ENCODE peak calls at places on chromosomes 5 and 9, in six cellular contexts. One of them, this sample, is unnamed.

GRCh38 chr5:67636091-67636490 is 439.5 kb upstream of the CD180 start:
- DNase-seq in GM23338: no peak
- DNase-seq in activated CD8-positive, alpha-beta T cell treated with anti-CD3 and anti-CD28 coated beads for 36 hours: no peak
- DNase-seq in WTC11: no peak
- DNase-seq in dorsolateral prefrontal cortex: peak; percentile 64
- DNase-seq in HFFc6: no peak
- DNase-seq in this sample: no peak

GRCh38 chr5:135439426-135440205 is 7.5 kb downstream of the DCANP1 start:
- DNase-seq in GM23338: no peak
- DNase-seq in activated CD8-positive, alpha-beta T cell treated with anti-CD3 and anti-CD28 coated beads for 36 hours: no peak
- DNase-seq in WTC11: no peak
- DNase-seq in dorsolateral prefrontal cortex: no peak
- DNase-seq in HFFc6: no peak
- DNase-seq in this sample: no peak

GRCh38 chr5:34687269-34688011 is 31.3 kb downstream of the RAI14 start:
- DNase-seq in GM23338: no peak
- DNase-seq in activated CD8-positive, alpha-beta T cell treated with anti-CD3 and anti-CD28 coated beads for 36 hours: no peak
- DNase-seq in WTC11: no peak
- DNase-seq in dorsolateral prefrontal cortex: no peak
- DNase-seq in HFFc6: peak; percentile 89
- DNase-seq in this sample: no peak

GRCh38 chr9:24036459-24036858 is 210.4 kb upstream of the ELAVL2 start:
- DNase-seq in GM23338: peak; percentile 29
- DNase-seq in activated CD8-positive, alpha-beta T cell treated with anti-CD3 and anti-CD28 coated beads for 36 hours: no peak
- DNase-seq in WTC11: no peak
- DNase-seq in dorsolateral prefrontal cortex: no peak
- DNase-seq in HFFc6: no peak
- DNase-seq in this sample: no peak

GRCh38 chr5:119330367-119331183 is 25.2 kb upstream of the TNFAIP8 start:
- DNase-seq in GM23338: no peak
- DNase-seq in activated CD8-positive, alpha-beta T cell treated with anti-CD3 and anti-CD28 coated beads for 36 hours: peak; percentile 73
- DNase-seq in WTC11: no peak
- DNase-seq in dorsolateral prefrontal cortex: no peak
- DNase-seq in HFFc6: no peak
- DNase-seq in this sample: no peak

GRCh38 chr9:92206490-92206889 is 87.0 kb downstream of the IARS1 start:
- DNase-seq in GM23338: no peak
- DNase-seq in activated CD8-positive, alpha-beta T cell treated with anti-CD3 and anti-CD28 coated beads for 36 hours: no peak
- DNase-seq in WTC11: no peak
- DNase-seq in dorsolateral prefrontal cortex: no peak
- DNase-seq in HFFc6: no peak
- DNase-seq in this sample: no peak

GRCh38 chr5:80644900-80645299 is 9.6 kb upstream of the MSH3 start:
- DNase-seq in GM23338: no peak
- DNase-seq in activated CD8-positive, alpha-beta T cell treated with anti-CD3 and anti-CD28 coated beads for 36 hours: no peak
- DNase-seq in WTC11: no peak
- DNase-seq in dorsolateral prefrontal cortex: no peak
- DNase-seq in HFFc6: no peak
- DNase-seq in this sample: no peak

GRCh38 chr9:124357591-124358361 is 57.5 kb downstream of the PSMB7 start:
- DNase-seq in GM23338: peak; percentile 66
- DNase-seq in activated CD8-positive, alpha-beta T cell treated with anti-CD3 and anti-CD28 coated beads for 36 hours: no peak
- DNase-seq in WTC11: no peak
- DNase-seq in dorsolateral prefrontal cortex: no peak
- DNase-seq in HFFc6: no peak
- DNase-seq in this sample: no peak

GRCh38 chr9:20997503-20998076 is 33.9 kb downstream of the HACD4 start:
- DNase-seq in GM23338: no peak
- DNase-seq in activated CD8-positive, alpha-beta T cell treated with anti-CD3 and anti-CD28 coated beads for 36 hours: no peak
- DNase-seq in WTC11: no peak
- DNase-seq in dorsolateral prefrontal cortex: no peak
- DNase-seq in HFFc6: no peak
- DNase-seq in this sample: no peak

GRCh38 chr5:130316971-130317421 is 412.7 kb downstream of the CHSY3 start:
- DNase-seq in GM23338: no peak
- DNase-seq in activated CD8-positive, alpha-beta T cell treated with anti-CD3 and anti-CD28 coated beads for 36 hours: no peak
- DNase-seq in WTC11: no peak
- DNase-seq in dorsolateral prefrontal cortex: no peak
- DNase-seq in HFFc6: no peak
- DNase-seq in this sample: no peak

GRCh38 chr9:109020581-109020980 is 7.3 kb upstream of the CTNNAL1 start:
- DNase-seq in GM23338: no peak
- DNase-seq in activated CD8-positive, alpha-beta T cell treated with anti-CD3 and anti-CD28 coated beads for 36 hours: no peak
- DNase-seq in WTC11: no peak
- DNase-seq in dorsolateral prefrontal cortex: no peak
- DNase-seq in HFFc6: no peak
- DNase-seq in this sample: no peak

GRCh38 chr9:106947501-106947900 is 84.5 kb downstream of the ZNF462 start:
- DNase-seq in GM23338: no peak
- DNase-seq in activated CD8-positive, alpha-beta T cell treated with anti-CD3 and anti-CD28 coated beads for 36 hours: no peak
- DNase-seq in WTC11: no peak
- DNase-seq in dorsolateral prefrontal cortex: no peak
- DNase-seq in HFFc6: no peak
- DNase-seq in this sample: no peak

GRCh38 chr9:79287152-79287766 is 284.5 kb upstream of the TLE4 start:
- DNase-seq in GM23338: no peak
- DNase-seq in activated CD8-positive, alpha-beta T cell treated with anti-CD3 and anti-CD28 coated beads for 36 hours: no peak
- DNase-seq in WTC11: no peak
- DNase-seq in dorsolateral prefrontal cortex: no peak
- DNase-seq in HFFc6: no peak
- DNase-seq in this sample: no peak

GRCh38 chr9:79287881-79288280 is 283.9 kb upstream of the TLE4 start:
- DNase-seq in GM23338: no peak
- DNase-seq in activated CD8-positive, alpha-beta T cell treated with anti-CD3 and anti-CD28 coated beads for 36 hours: no peak
- DNase-seq in WTC11: no peak
- DNase-seq in dorsolateral prefrontal cortex: no peak
- DNase-seq in HFFc6: peak; percentile 21
- DNase-seq in this sample: no peak

GRCh38 chr9:79289856-79290255 is 281.9 kb upstream of the TLE4 start:
- DNase-seq in GM23338: no peak
- DNase-seq in activated CD8-positive, alpha-beta T cell treated with anti-CD3 and anti-CD28 coated beads for 36 hours: no peak
- DNase-seq in WTC11: no peak
- DNase-seq in dorsolateral prefrontal cortex: no peak
- DNase-seq in HFFc6: no peak
- DNase-seq in this sample: no peak

GRCh38 chr9:79292731-79293280 is 279.0 kb upstream of the TLE4 start:
- DNase-seq in GM23338: no peak
- DNase-seq in activated CD8-positive, alpha-beta T cell treated with anti-CD3 and anti-CD28 coated beads for 36 hours: no peak
- DNase-seq in WTC11: no peak
- DNase-seq in dorsolateral prefrontal cortex: no peak
- DNase-seq in HFFc6: no peak
- DNase-seq in this sample: no peak
- TF ChIP-seq CTCF in GM23338: no peak
- TF ChIP-seq CTCF in activated CD8-positive, alpha-beta T cell treated with anti-CD3 and anti-CD28 coated beads for 36 hours: no peak
- TF ChIP-seq CTCF in WTC11: no peak
- TF ChIP-seq CTCF in dorsolateral prefrontal cortex: no peak
- TF ChIP-seq CTCF in HFFc6: no peak
- TF ChIP-seq CTCF in this sample: no peak

GRCh38 chr5:43389679-43390329 is 22.4 kb downstream of the CCL28 start:
- DNase-seq in GM23338: peak; percentile 93
- DNase-seq in activated CD8-positive, alpha-beta T cell treated with anti-CD3 and anti-CD28 coated beads for 36 hours: peak; percentile 67
- DNase-seq in WTC11: peak; percentile 39
- DNase-seq in dorsolateral prefrontal cortex: no peak
- DNase-seq in HFFc6: peak; percentile 94
- DNase-seq in this sample: peak; percentile 68
- TF ChIP-seq CTCF in GM23338: peak; percentile 83
- TF ChIP-seq CTCF in activated CD8-positive, alpha-beta T cell treated with anti-CD3 and anti-CD28 coated beads for 36 hours: peak; percentile 88
- TF ChIP-seq CTCF in WTC11: peak; percentile 72
- TF ChIP-seq CTCF in dorsolateral prefrontal cortex: peak; percentile 89
- TF ChIP-seq CTCF in HFFc6: peak; percentile 96
- TF ChIP-seq CTCF in this sample: peak; percentile 58

DNA sequence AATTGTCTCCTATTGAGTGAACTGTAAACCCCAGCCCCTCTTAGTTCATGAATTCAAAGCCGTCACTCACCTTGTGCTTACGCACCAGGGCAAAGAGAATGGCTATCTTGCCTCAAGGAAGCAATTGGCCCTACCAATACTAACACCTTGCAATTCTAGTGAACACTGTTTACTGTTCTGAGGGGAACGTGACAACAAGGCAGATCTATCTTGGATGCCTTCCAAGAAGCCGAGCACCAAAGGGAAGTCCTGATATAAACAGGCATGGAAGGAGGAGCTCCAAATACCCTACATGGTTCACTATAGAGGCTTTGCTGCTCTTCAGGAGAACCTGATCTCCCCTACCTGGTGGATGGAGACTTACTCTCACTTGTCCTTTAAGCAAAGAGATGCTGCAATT is 1.7 kb upstream of the PLPPR1 start:
- DNase-seq in GM23338: no peak
- DNase-seq in activated CD8-positive, alpha-beta T cell treated with anti-CD3 and anti-CD28 coated beads for 36 hours: no peak
- DNase-seq in WTC11: no peak
- DNase-seq in dorsolateral prefrontal cortex: no peak
- DNase-seq in HFFc6: no peak
- DNase-seq in this sample: no peak
- TF ChIP-seq CTCF in GM23338: no peak
- TF ChIP-seq CTCF in activated CD8-positive, alpha-beta T cell treated with anti-CD3 and anti-CD28 coated beads for 36 hours: no peak
- TF ChIP-seq CTCF in WTC11: no peak
- TF ChIP-seq CTCF in dorsolateral prefrontal cortex: no peak
- TF ChIP-seq CTCF in HFFc6: no peak
- TF ChIP-seq CTCF in this sample: no peak

GRCh38 chr5:42168091-42168670 is 243.1 kb downstream of the FBXO4 start:
- DNase-seq in GM23338: no peak
- DNase-seq in activated CD8-positive, alpha-beta T cell treated with anti-CD3 and anti-CD28 coated beads for 36 hours: no peak
- DNase-seq in WTC11: peak; percentile 12
- DNase-seq in dorsolateral prefrontal cortex: no peak
- DNase-seq in HFFc6: no peak
- DNase-seq in this sample: no peak
- TF ChIP-seq CTCF in GM23338: no peak
- TF ChIP-seq CTCF in activated CD8-positive, alpha-beta T cell treated with anti-CD3 and anti-CD28 coated beads for 36 hours: no peak
- TF ChIP-seq CTCF in WTC11: no peak
- TF ChIP-seq CTCF in dorsolateral prefrontal cortex: no peak
- TF ChIP-seq CTCF in HFFc6: no peak
- TF ChIP-seq CTCF in this sample: no peak

GRCh38 chr9:129384887-129385614 is 207.0 kb upstream of the IER5L start:
- DNase-seq in GM23338: no peak
- DNase-seq in activated CD8-positive, alpha-beta T cell treated with anti-CD3 and anti-CD28 coated beads for 36 hours: no peak
- DNase-seq in WTC11: no peak
- DNase-seq in dorsolateral prefrontal cortex: peak; percentile 19
- DNase-seq in HFFc6: no peak
- DNase-seq in this sample: no peak

GRCh38 chr9:129385615-129385934 is 207.5 kb upstream of the IER5L start:
- DNase-seq in GM23338: no peak
- DNase-seq in activated CD8-positive, alpha-beta T cell treated with anti-CD3 and anti-CD28 coated beads for 36 hours: no peak
- DNase-seq in WTC11: no peak
- DNase-seq in dorsolateral prefrontal cortex: no peak
- DNase-seq in HFFc6: no peak
- DNase-seq in this sample: no peak

GRCh38 chr9:129386812-129387177 is 208.7 kb upstream of the IER5L start:
- DNase-seq in GM23338: no peak
- DNase-seq in activated CD8-positive, alpha-beta T cell treated with anti-CD3 and anti-CD28 coated beads for 36 hours: no peak
- DNase-seq in WTC11: no peak
- DNase-seq in dorsolateral prefrontal cortex: peak; percentile 24
- DNase-seq in HFFc6: no peak
- DNase-seq in this sample: no peak

GRCh38 chr9:129391215-129391614 is 213.2 kb upstream of the IER5L start:
- DNase-seq in GM23338: no peak
- DNase-seq in activated CD8-positive, alpha-beta T cell treated with anti-CD3 and anti-CD28 coated beads for 36 hours: no peak
- DNase-seq in WTC11: no peak
- DNase-seq in dorsolateral prefrontal cortex: peak; percentile 30
- DNase-seq in HFFc6: no peak
- DNase-seq in this sample: no peak

DNA sequence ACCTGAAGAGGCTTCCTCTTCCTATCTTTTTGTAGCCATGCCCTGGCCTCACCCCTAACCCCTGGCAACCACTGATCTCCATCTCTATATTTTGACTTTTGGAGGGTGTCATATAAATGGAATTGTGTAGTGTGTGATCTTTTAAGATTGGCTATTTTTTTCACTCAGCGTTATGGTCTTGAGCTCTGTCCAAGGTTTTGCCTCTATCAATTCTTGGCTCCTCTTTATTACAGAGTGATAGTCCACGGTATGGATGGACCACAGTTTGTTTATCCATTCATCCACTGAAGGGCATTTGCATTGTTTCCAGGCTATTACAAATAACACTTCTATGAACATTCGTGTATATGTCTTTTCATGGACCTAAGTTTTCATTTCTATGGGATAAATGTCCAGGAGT is 209.8 kb upstream of the IER5L start:
- DNase-seq in GM23338: no peak
- DNase-seq in activated CD8-positive, alpha-beta T cell treated with anti-CD3 and anti-CD28 coated beads for 36 hours: no peak
- DNase-seq in WTC11: no peak
- DNase-seq in dorsolateral prefrontal cortex: no peak
- DNase-seq in HFFc6: no peak
- DNase-seq in this sample: no peak
- TF ChIP-seq CTCF in GM23338: no peak
- TF ChIP-seq CTCF in activated CD8-positive, alpha-beta T cell treated with anti-CD3 and anti-CD28 coated beads for 36 hours: no peak
- TF ChIP-seq CTCF in WTC11: no peak
- TF ChIP-seq CTCF in dorsolateral prefrontal cortex: no peak
- TF ChIP-seq CTCF in HFFc6: no peak
- TF ChIP-seq CTCF in this sample: no peak

DNA sequence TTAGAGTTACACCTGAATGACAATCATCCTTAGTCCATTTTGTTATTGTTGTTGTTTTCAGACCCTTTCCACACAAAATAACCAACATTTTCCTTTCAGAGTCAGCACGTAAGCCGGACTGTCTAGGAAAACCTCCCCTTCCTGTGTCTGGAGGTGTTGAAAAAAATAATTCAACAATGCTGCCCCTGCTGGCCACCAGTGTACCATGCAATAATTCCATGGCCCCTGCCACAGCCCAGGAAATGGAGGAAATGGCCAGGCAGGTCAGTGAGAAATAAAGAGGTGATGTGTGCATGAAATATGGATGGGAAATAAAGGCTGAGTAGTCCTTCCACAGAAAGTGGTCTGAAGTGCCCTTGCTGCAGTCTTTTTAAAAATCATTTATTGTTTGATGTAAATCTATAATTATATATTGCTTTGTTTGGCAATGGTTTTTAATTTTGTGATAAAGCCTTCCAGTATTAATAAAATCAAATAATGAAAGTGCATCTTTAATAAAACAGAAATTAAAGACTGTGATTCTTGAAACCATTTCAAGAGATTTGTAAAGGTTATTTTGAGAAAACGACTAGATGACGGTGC is 152.8 kb upstream of the PAPPA start:
- DNase-seq in GM23338: peak; percentile 73
- DNase-seq in activated CD8-positive, alpha-beta T cell treated with anti-CD3 and anti-CD28 coated beads for 36 hours: peak; percentile 4
- DNase-seq in WTC11: peak; percentile 47
- DNase-seq in dorsolateral prefrontal cortex: no peak
- DNase-seq in HFFc6: no peak
- DNase-seq in this sample: peak; percentile 5
- TF ChIP-seq CTCF in GM23338: peak; percentile 75
- TF ChIP-seq CTCF in activated CD8-positive, alpha-beta T cell treated with anti-CD3 and anti-CD28 coated beads for 36 hours: peak; percentile 56
- TF ChIP-seq CTCF in WTC11: peak; percentile 62
- TF ChIP-seq CTCF in dorsolateral prefrontal cortex: peak; percentile 18
- TF ChIP-seq CTCF in HFFc6: peak; percentile 76
- TF ChIP-seq CTCF in this sample: peak; percentile 38